ENCODE peak calls at places on chromosome 20, in nine cellular contexts. One of them, this sample, is unnamed.

GRCh38 chr20:14155361-14155760 is 160.0 kb downstream of the MACROD2 start:
- DNase-seq in GM23248: no peak
- DNase-seq in GM04504: no peak
- DNase-seq in neuronal stem cell: no peak
- DNase-seq in dorsolateral prefrontal cortex: no peak
- DNase-seq in cardiac muscle cell: no peak
- DNase-seq in T-helper 17 cell: no peak
- DNase-seq in KG1: no peak
- DNase-seq in kidney glomerular epithelial cell: no peak
- DNase-seq in this sample: no peak

GRCh38 chr20:51129201-51129671 is 106.3 kb upstream of the KCNG1 start:
- DNase-seq in dorsolateral prefrontal cortex: no peak
- DNase-seq in neuronal stem cell: no peak
- DNase-seq in kidney glomerular epithelial cell: no peak
- DNase-seq in KG1: no peak
- DNase-seq in GM23248: no peak
- DNase-seq in cardiac muscle cell: no peak
- DNase-seq in T-helper 17 cell: no peak
- DNase-seq in GM04504: no peak
- DNase-seq in this sample: no peak

GRCh38 chr20:35326021-35326731 is 34.0 kb upstream of the FAM83C start:
- DNase-seq in KG1: no peak
- DNase-seq in neuronal stem cell: no peak
- DNase-seq in kidney glomerular epithelial cell: no peak
- DNase-seq in dorsolateral prefrontal cortex: no peak
- DNase-seq in cardiac muscle cell: no peak
- DNase-seq in GM23248: no peak
- DNase-seq in GM04504: no peak
- DNase-seq in T-helper 17 cell: no peak
- DNase-seq in this sample: no peak

GRCh38 chr20:2342243-2342642 is 38.5 kb upstream of the TGM6 start:
- DNase-seq in KG1: no peak
- DNase-seq in neuronal stem cell: no peak
- DNase-seq in GM23248: no peak
- DNase-seq in GM04504: no peak
- DNase-seq in cardiac muscle cell: no peak
- DNase-seq in T-helper 17 cell: no peak
- DNase-seq in dorsolateral prefrontal cortex: no peak
- DNase-seq in kidney glomerular epithelial cell: no peak
- DNase-seq in this sample: no peak

GRCh38 chr20:14406495-14406894 is 69.1 kb upstream of the FLRT3 start:
- DNase-seq in neuronal stem cell: no peak
- DNase-seq in dorsolateral prefrontal cortex: no peak
- DNase-seq in T-helper 17 cell: no peak
- DNase-seq in KG1: no peak
- DNase-seq in GM23248: peak; percentile 43
- DNase-seq in GM04504: no peak
- DNase-seq in cardiac muscle cell: peak; percentile 14
- DNase-seq in kidney glomerular epithelial cell: peak; percentile 91
- DNase-seq in this sample: no peak

GRCh38 chr20:45138451-45139300 is 14.4 kb upstream of the WFDC12 start:
- DNase-seq in GM04504: no peak
- DNase-seq in cardiac muscle cell: peak; percentile 42
- DNase-seq in KG1: peak; percentile 2
- DNase-seq in dorsolateral prefrontal cortex: no peak
- DNase-seq in T-helper 17 cell: no peak
- DNase-seq in GM23248: peak; percentile 43
- DNase-seq in neuronal stem cell: peak; percentile 36
- DNase-seq in kidney glomerular epithelial cell: peak; percentile 16
- DNase-seq in this sample: peak; percentile 70

GRCh38 chr20:7853493-7853892 is 86.8 kb downstream of the HAO1 start:
- DNase-seq in T-helper 17 cell: no peak
- DNase-seq in KG1: no peak
- DNase-seq in kidney glomerular epithelial cell: no peak
- DNase-seq in dorsolateral prefrontal cortex: no peak
- DNase-seq in GM04504: no peak
- DNase-seq in neuronal stem cell: no peak
- DNase-seq in GM23248: peak; percentile 31
- DNase-seq in cardiac muscle cell: no peak
- DNase-seq in this sample: no peak

GRCh38 chr20:40683221-40683893 is 5.7 kb downstream of the MAFB start:
- DNase-seq in GM04504: no peak
- DNase-seq in dorsolateral prefrontal cortex: no peak
- DNase-seq in neuronal stem cell: peak; percentile 37
- DNase-seq in T-helper 17 cell: no peak
- DNase-seq in cardiac muscle cell: peak; percentile 55
- DNase-seq in KG1: no peak
- DNase-seq in kidney glomerular epithelial cell: no peak
- DNase-seq in GM23248: peak; percentile 94
- DNase-seq in this sample: no peak

GRCh38 chr20:50690562-50690978 is 772 bp downstream of the RIPOR3 start:
- DNase-seq in cardiac muscle cell: no peak
- DNase-seq in GM23248: no peak
- DNase-seq in dorsolateral prefrontal cortex: no peak
- DNase-seq in KG1: no peak
- DNase-seq in neuronal stem cell: peak; percentile 26
- DNase-seq in T-helper 17 cell: no peak
- DNase-seq in kidney glomerular epithelial cell: no peak
- DNase-seq in GM04504: no peak
- DNase-seq in this sample: no peak

GRCh38 chr20:50574586-50574985 is 64.4 kb downstream of the PTPN1 start:
- DNase-seq in dorsolateral prefrontal cortex: no peak
- DNase-seq in cardiac muscle cell: no peak
- DNase-seq in GM23248: no peak
- DNase-seq in neuronal stem cell: no peak
- DNase-seq in kidney glomerular epithelial cell: no peak
- DNase-seq in KG1: no peak
- DNase-seq in T-helper 17 cell: no peak
- DNase-seq in GM04504: no peak
- DNase-seq in this sample: no peak

GRCh38 chr20:4601630-4602296 is 119.9 kb upstream of the PRND start:
- DNase-seq in dorsolateral prefrontal cortex: peak; percentile 76
- DNase-seq in cardiac muscle cell: no peak
- DNase-seq in KG1: no peak
- DNase-seq in neuronal stem cell: no peak
- DNase-seq in T-helper 17 cell: no peak
- DNase-seq in kidney glomerular epithelial cell: peak; percentile 69
- DNase-seq in GM04504: no peak
- DNase-seq in GM23248: peak; percentile 62
- DNase-seq in this sample: no peak

GRCh38 chr20:43243672-43244269 is 54.1 kb upstream of the PTPRT start:
- DNase-seq in KG1: no peak
- DNase-seq in neuronal stem cell: no peak
- DNase-seq in dorsolateral prefrontal cortex: peak; percentile 33
- DNase-seq in GM23248: peak; percentile 20
- DNase-seq in GM04504: no peak
- DNase-seq in T-helper 17 cell: no peak
- DNase-seq in cardiac muscle cell: peak; percentile 3
- DNase-seq in kidney glomerular epithelial cell: no peak
- DNase-seq in this sample: peak; percentile 22

This sample was measured in NAMALWA.